ENCODE peak calls at places on chromosome 15, in five cellular contexts. One of them, this sample, is unnamed.

GRCh38 chr15:43941555-43941954 is 114.8 kb downstream of the WDR76 start:
- DNase-seq in stomach: no peak
- DNase-seq in HepG2: no peak
- DNase-seq in ovary: no peak
- DNase-seq in suprapubic skin: no peak
- DNase-seq in this sample: no peak

GRCh38 chr15:93072440-93073394 is 16.3 kb downstream of the RGMA start:
- DNase-seq in stomach: peak
- DNase-seq in HepG2: peak
- DNase-seq in ovary: peak
- DNase-seq in suprapubic skin: no peak
- DNase-seq in this sample: peak

GRCh38 chr15:42605281-42605744 is 29.9 kb downstream of the STARD9 start:
- DNase-seq in stomach: no peak
- DNase-seq in HepG2: no peak
- DNase-seq in ovary: no peak
- DNase-seq in suprapubic skin: no peak
- DNase-seq in this sample: no peak

GRCh38 chr15:70954733-70955132 is 62.1 kb downstream of the LRRC49 start:
- DNase-seq in stomach: no peak
- DNase-seq in HepG2: no peak
- DNase-seq in ovary: no peak
- DNase-seq in suprapubic skin: no peak
- DNase-seq in this sample: no peak

GRCh38 chr15:69660114-69660513 is 207.5 kb downstream of the RPLP1 start:
- DNase-seq in stomach: no peak
- DNase-seq in HepG2: no peak
- DNase-seq in ovary: no peak
- DNase-seq in suprapubic skin: no peak
- DNase-seq in this sample: no peak

GRCh38 chr15:84736375-84736774 is 12.0 kb upstream of the ZNF592 start:
- DNase-seq in stomach: no peak
- DNase-seq in HepG2: no peak
- DNase-seq in ovary: no peak
- DNase-seq in suprapubic skin: no peak
- DNase-seq in this sample: no peak

GRCh38 chr15:69457304-69458280 is 5.0 kb downstream of the RPLP1 start:
- DNase-seq in stomach: no peak
- DNase-seq in HepG2: no peak
- DNase-seq in ovary: no peak
- DNase-seq in suprapubic skin: no peak
- DNase-seq in this sample: no peak

GRCh38 chr15:57596978-57597377 is 5.3 kb downstream of the MYZAP start:
- DNase-seq in stomach: no peak
- DNase-seq in HepG2: no peak
- DNase-seq in ovary: no peak
- DNase-seq in suprapubic skin: peak
- DNase-seq in this sample: peak

GRCh38 chr15:58065445-58066041 is at the start of gene ALDH1A2:
- DNase-seq in stomach: no peak
- DNase-seq in HepG2: no peak
- DNase-seq in ovary: peak
- DNase-seq in suprapubic skin: peak
- DNase-seq in this sample: peak

GRCh38 chr15:86231864-86232801 is 152.5 kb downstream of the AGBL1 start:
- DNase-seq in stomach: no peak
- DNase-seq in HepG2: peak
- DNase-seq in ovary: no peak
- DNase-seq in suprapubic skin: no peak
- DNase-seq in this sample: no peak

GRCh38 chr15:98649621-98649995 is 1.3 kb downstream of the IGF1R start:
- DNase-seq in stomach: peak
- DNase-seq in HepG2: no peak
- DNase-seq in ovary: peak
- DNase-seq in suprapubic skin: no peak
- DNase-seq in this sample: peak

GRCh38 chr15:69666921-69667811 is 214.5 kb downstream of the RPLP1 start:
- DNase-seq in stomach: no peak
- DNase-seq in HepG2: no peak
- DNase-seq in ovary: no peak
- DNase-seq in suprapubic skin: no peak
- DNase-seq in this sample: no peak

GRCh38 chr15:75425966-75426500 is 25.5 kb downstream of the SIN3A start:
- DNase-seq in stomach: no peak
- DNase-seq in HepG2: no peak
- DNase-seq in ovary: no peak
- DNase-seq in suprapubic skin: no peak
- DNase-seq in this sample: no peak

GRCh38 chr15:77617507-77618285 is 15.0 kb downstream of the LINGO1 start:
- DNase-seq in stomach: no peak
- DNase-seq in HepG2: peak
- DNase-seq in ovary: no peak
- DNase-seq in suprapubic skin: no peak
- DNase-seq in this sample: no peak

GRCh38 chr15:91953432-91953831 is 99.9 kb downstream of the SLCO3A1 start:
- DNase-seq in stomach: no peak
- DNase-seq in HepG2: no peak
- DNase-seq in ovary: no peak
- DNase-seq in suprapubic skin: no peak
- DNase-seq in this sample: no peak

GRCh38 chr15:80854104-80854503 is 74.9 kb downstream of the CEMIP start:
- DNase-seq in stomach: no peak
- DNase-seq in HepG2: no peak
- DNase-seq in ovary: peak
- DNase-seq in suprapubic skin: no peak
- DNase-seq in this sample: no peak

GRCh38 chr15:63354771-63355650 is 26.6 kb downstream of the CA12 start:
- DNase-seq in stomach: no peak
- DNase-seq in HepG2: no peak
- DNase-seq in ovary: no peak
- DNase-seq in suprapubic skin: no peak
- DNase-seq in this sample: peak

GRCh38 chr15:82530006-82530405 is 10.3 kb downstream of the RPS17 start:
- DNase-seq in stomach: no peak
- DNase-seq in HepG2: no peak
- DNase-seq in ovary: no peak
- DNase-seq in suprapubic skin: no peak
- DNase-seq in this sample: no peak

GRCh38 chr15:57319919-57320542 is 56.3 kb upstream of the CGNL1 start:
- DNase-seq in stomach: no peak
- DNase-seq in HepG2: no peak
- DNase-seq in ovary: no peak
- DNase-seq in suprapubic skin: no peak
- DNase-seq in this sample: no peak

GRCh38 chr15:88187195-88187594 is 69.3 kb downstream of the NTRK3 start:
- DNase-seq in stomach: no peak
- DNase-seq in HepG2: no peak
- DNase-seq in ovary: no peak
- DNase-seq in suprapubic skin: no peak
- DNase-seq in this sample: no peak

GRCh38 chr15:39907216-39907615 is 12.8 kb downstream of the GPR176 start:
- DNase-seq in stomach: no peak
- DNase-seq in HepG2: peak
- DNase-seq in ovary: no peak
- DNase-seq in suprapubic skin: no peak
- DNase-seq in this sample: no peak

GRCh38 chr15:23035964-23036566 is 3.3 kb downstream of the TUBGCP5 start:
- DNase-seq in stomach: peak
- DNase-seq in HepG2: peak
- DNase-seq in ovary: no peak
- DNase-seq in suprapubic skin: no peak
- DNase-seq in this sample: no peak

GRCh38 chr15:29826908-29827307 is 4.6 kb upstream of the TJP1 start:
- DNase-seq in stomach: no peak
- DNase-seq in HepG2: no peak
- DNase-seq in ovary: no peak
- DNase-seq in suprapubic skin: no peak
- DNase-seq in this sample: peak

GRCh38 chr15:29822685-29823459 is 604 bp upstream of the TJP1 start:
- DNase-seq in stomach: peak
- DNase-seq in HepG2: peak
- DNase-seq in ovary: peak
- DNase-seq in suprapubic skin: peak
- DNase-seq in this sample: peak

GRCh38 chr15:29827421-29827820 is 5.2 kb upstream of the TJP1 start:
- DNase-seq in stomach: no peak
- DNase-seq in HepG2: no peak
- DNase-seq in ovary: no peak
- DNase-seq in suprapubic skin: no peak
- DNase-seq in this sample: no peak

GRCh38 chr15:29822100-29822684 is at the start of gene TJP1:
- DNase-seq in stomach: peak
- DNase-seq in HepG2: peak
- DNase-seq in ovary: peak
- DNase-seq in suprapubic skin: peak
- DNase-seq in this sample: peak

GRCh38 chr15:29825205-29825604 is 2.9 kb upstream of the TJP1 start:
- DNase-seq in stomach: no peak
- DNase-seq in HepG2: no peak
- DNase-seq in ovary: no peak
- DNase-seq in suprapubic skin: no peak
- DNase-seq in this sample: no peak
- TF ChIP-seq EP300 in stomach: no peak
- TF ChIP-seq EP300 in HepG2: no peak
- TF ChIP-seq EP300 in ovary: no peak
- TF ChIP-seq EP300 in suprapubic skin: no peak
- TF ChIP-seq EP300 in this sample: no peak

GRCh38 chr15:101246824-101247745 is 4.8 kb downstream of the CHSY1 start:
- DNase-seq in stomach: no peak
- DNase-seq in HepG2: no peak
- DNase-seq in ovary: no peak
- DNase-seq in suprapubic skin: no peak
- DNase-seq in this sample: no peak

GRCh38 chr15:101250331-101250730 is 1.5 kb downstream of the CHSY1 start:
- DNase-seq in stomach: no peak
- DNase-seq in HepG2: no peak
- DNase-seq in ovary: no peak
- DNase-seq in suprapubic skin: no peak
- DNase-seq in this sample: no peak

GRCh38 chr15:101250931-101251829 is 668 bp downstream of the CHSY1 start:
- DNase-seq in stomach: peak
- DNase-seq in HepG2: no peak
- DNase-seq in ovary: no peak
- DNase-seq in suprapubic skin: no peak
- DNase-seq in this sample: peak

GRCh38 chr15:101246391-101246790 is 5.5 kb downstream of the CHSY1 start:
- DNase-seq in stomach: no peak
- DNase-seq in HepG2: no peak
- DNase-seq in ovary: no peak
- DNase-seq in suprapubic skin: no peak
- DNase-seq in this sample: no peak

DNA sequence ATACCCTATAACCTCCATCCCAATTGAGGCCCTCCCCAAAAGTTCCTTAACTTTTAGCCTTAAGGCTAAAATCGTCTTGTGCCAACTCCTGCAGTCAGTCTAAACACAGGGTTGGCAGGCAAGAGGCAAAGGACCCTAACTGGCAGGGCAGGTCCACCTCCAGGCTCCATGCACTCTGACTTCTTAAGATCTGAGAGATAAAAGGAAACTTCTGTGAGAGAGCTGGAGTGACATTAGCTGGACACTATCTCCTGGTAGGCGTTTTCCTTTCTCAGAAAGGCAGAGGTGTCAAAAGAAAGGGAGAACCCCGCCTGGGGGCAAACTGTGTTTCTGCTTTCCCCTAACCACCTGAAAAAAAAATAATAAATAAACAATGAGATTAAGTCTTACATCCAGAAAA is 3.6 kb downstream of the CHSY1 start:
- DNase-seq in stomach: no peak
- DNase-seq in HepG2: no peak
- DNase-seq in ovary: no peak
- DNase-seq in suprapubic skin: no peak
- DNase-seq in this sample: no peak
- H3K4me3 ChIP-seq in stomach: no peak
- H3K4me3 ChIP-seq in HepG2: no peak
- H3K4me3 ChIP-seq in ovary: no peak
- H3K4me3 ChIP-seq in suprapubic skin: no peak
- H3K4me3 ChIP-seq in this sample: no peak

DNA sequence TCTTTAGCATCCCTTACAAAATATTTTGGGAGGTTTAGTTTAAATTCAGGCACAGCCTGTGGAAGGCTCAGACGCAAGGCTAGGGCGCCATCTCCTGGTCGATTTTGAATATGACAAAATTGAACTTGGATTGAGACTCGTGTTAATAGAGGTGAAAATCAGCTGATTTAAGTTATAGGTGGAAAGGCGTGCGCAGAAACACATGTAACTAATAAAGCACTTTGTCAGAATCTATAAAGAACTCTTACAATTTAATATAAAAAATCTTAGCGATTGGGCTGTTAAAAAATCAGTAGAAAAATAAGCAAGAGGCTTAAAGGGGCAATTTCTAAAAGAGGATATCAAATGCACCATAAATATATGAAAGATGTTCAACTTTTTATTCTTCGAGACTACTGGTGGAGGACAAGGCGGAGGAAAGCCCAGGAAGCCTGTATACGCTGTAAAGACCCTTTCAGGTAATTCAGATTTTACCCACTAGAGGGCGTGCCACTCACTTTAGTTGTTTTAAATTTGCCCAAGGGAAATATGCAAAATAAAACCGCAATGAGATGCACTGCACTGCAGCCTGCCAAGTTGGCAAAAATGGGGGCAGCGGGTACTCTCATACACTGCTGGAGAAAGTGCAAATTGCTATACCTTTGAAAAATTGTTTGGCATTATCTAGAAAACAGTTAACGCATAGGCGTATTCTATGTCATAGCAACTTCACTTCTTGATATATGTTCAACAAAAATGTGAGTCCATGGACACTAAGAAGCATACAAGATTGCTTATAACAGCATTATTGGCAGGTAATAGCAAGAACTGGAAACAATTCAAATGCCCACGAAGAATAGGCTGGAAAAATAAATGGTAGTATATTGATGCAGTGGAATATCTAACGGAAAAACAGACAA is 64.7 kb downstream of the SLC30A4 start:
- DNase-seq in stomach: peak
- DNase-seq in HepG2: peak
- DNase-seq in ovary: peak
- DNase-seq in suprapubic skin: no peak
- DNase-seq in this sample: peak
- TF ChIP-seq EP300 in stomach: no peak
- TF ChIP-seq EP300 in HepG2: no peak
- TF ChIP-seq EP300 in ovary: no peak
- TF ChIP-seq EP300 in suprapubic skin: no peak
- TF ChIP-seq EP300 in this sample: no peak

GRCh38 chr15:94230436-94230885 is 900 bp upstream of the MCTP2 start:
- DNase-seq in stomach: no peak
- DNase-seq in HepG2: no peak
- DNase-seq in ovary: no peak
- DNase-seq in suprapubic skin: no peak
- DNase-seq in this sample: no peak

GRCh38 chr15:94234300-94234699 is 2.9 kb downstream of the MCTP2 start:
- DNase-seq in stomach: no peak
- DNase-seq in HepG2: no peak
- DNase-seq in ovary: no peak
- DNase-seq in suprapubic skin: no peak
- DNase-seq in this sample: no peak

GRCh38 chr15:94231728-94232086 is 346 bp downstream of the MCTP2 start:
- DNase-seq in stomach: peak
- DNase-seq in HepG2: peak
- DNase-seq in ovary: no peak
- DNase-seq in suprapubic skin: no peak
- DNase-seq in this sample: peak

GRCh38 chr15:94230886-94231727 is at the start of gene MCTP2:
- DNase-seq in stomach: peak
- DNase-seq in HepG2: peak
- DNase-seq in ovary: peak
- DNase-seq in suprapubic skin: peak
- DNase-seq in this sample: peak

GRCh38 chr15:94232107-94232506 is 746 bp downstream of the MCTP2 start:
- DNase-seq in stomach: no peak
- DNase-seq in HepG2: no peak
- DNase-seq in ovary: no peak
- DNase-seq in suprapubic skin: no peak
- DNase-seq in this sample: no peak
- H3K4me3 ChIP-seq in stomach: peak
- H3K4me3 ChIP-seq in HepG2: peak
- H3K4me3 ChIP-seq in ovary: peak
- H3K4me3 ChIP-seq in suprapubic skin: peak
- H3K4me3 ChIP-seq in this sample: no peak